ENCODE peak calls at places on chromosomes 1 and 21, in ten cellular contexts. One of them, this sample, is unnamed. For H3K36me3, the result is how much of the 10 kb centered on the place peaks cover.

GRCh38 chr21:39184050-39184980 is 1.1 kb upstream of the PSMG1 start:
- DNase-seq in CD8-positive, alpha-beta T cell: no peak
- DNase-seq in Panc1: no peak
- DNase-seq in tibial artery: no peak
- DNase-seq in NT2/D1: no peak
- DNase-seq in lower lobe of right lung: no peak
- DNase-seq in K562: no peak
- DNase-seq in cardiac muscle cell: no peak
- DNase-seq in GM06990: no peak
- DNase-seq in adrenal gland: no peak
- DNase-seq in this sample: no peak

GRCh38 chr1:187013582-187014200 is 184.9 kb downstream of the PLA2G4A start:
- DNase-seq in CD8-positive, alpha-beta T cell: no peak
- DNase-seq in Panc1: no peak
- DNase-seq in tibial artery: no peak
- DNase-seq in NT2/D1: no peak
- DNase-seq in lower lobe of right lung: no peak
- DNase-seq in K562: no peak
- DNase-seq in cardiac muscle cell: peak
- DNase-seq in GM06990: no peak
- DNase-seq in adrenal gland: no peak
- DNase-seq in this sample: no peak

GRCh38 chr1:234372011-234372757 is 1.1 kb upstream of the COA6 start:
- DNase-seq in CD8-positive, alpha-beta T cell: no peak
- DNase-seq in Panc1: no peak
- DNase-seq in tibial artery: no peak
- DNase-seq in NT2/D1: no peak
- DNase-seq in lower lobe of right lung: no peak
- DNase-seq in K562: no peak
- DNase-seq in cardiac muscle cell: peak
- DNase-seq in GM06990: no peak
- DNase-seq in adrenal gland: no peak
- DNase-seq in this sample: no peak

GRCh38 chr1:41622859-41623732 is 138.6 kb upstream of the EDN2 start:
- DNase-seq in CD8-positive, alpha-beta T cell: peak
- DNase-seq in Panc1: no peak
- DNase-seq in tibial artery: no peak
- DNase-seq in NT2/D1: no peak
- DNase-seq in lower lobe of right lung: no peak
- DNase-seq in K562: no peak
- DNase-seq in cardiac muscle cell: peak
- DNase-seq in GM06990: peak
- DNase-seq in adrenal gland: no peak
- DNase-seq in this sample: no peak

GRCh38 chr1:111750856-111751255 is 4.8 kb upstream of the DDX20 start:
- DNase-seq in CD8-positive, alpha-beta T cell: peak
- DNase-seq in Panc1: no peak
- DNase-seq in tibial artery: no peak
- DNase-seq in NT2/D1: no peak
- DNase-seq in lower lobe of right lung: no peak
- DNase-seq in K562: no peak
- DNase-seq in cardiac muscle cell: no peak
- DNase-seq in GM06990: no peak
- DNase-seq in adrenal gland: no peak
- DNase-seq in this sample: no peak

GRCh38 chr1:47677241-47677940 is 239.5 kb downstream of the FOXD2 start:
- DNase-seq in CD8-positive, alpha-beta T cell: no peak
- DNase-seq in Panc1: no peak
- DNase-seq in tibial artery: peak
- DNase-seq in NT2/D1: no peak
- DNase-seq in lower lobe of right lung: no peak
- DNase-seq in K562: no peak
- DNase-seq in cardiac muscle cell: no peak
- DNase-seq in GM06990: no peak
- DNase-seq in adrenal gland: peak
- DNase-seq in this sample: no peak

GRCh38 chr1:116008651-116009380 is 32.5 kb downstream of the SLC22A15 start:
- DNase-seq in CD8-positive, alpha-beta T cell: no peak
- DNase-seq in Panc1: no peak
- DNase-seq in tibial artery: no peak
- DNase-seq in NT2/D1: no peak
- DNase-seq in lower lobe of right lung: no peak
- DNase-seq in K562: no peak
- DNase-seq in cardiac muscle cell: no peak
- DNase-seq in GM06990: no peak
- DNase-seq in adrenal gland: no peak
- DNase-seq in this sample: no peak

GRCh38 chr1:11150326-11150725 is 38.8 kb upstream of the ANGPTL7 start:
- DNase-seq in CD8-positive, alpha-beta T cell: no peak
- DNase-seq in Panc1: no peak
- DNase-seq in tibial artery: no peak
- DNase-seq in NT2/D1: no peak
- DNase-seq in lower lobe of right lung: no peak
- DNase-seq in K562: no peak
- DNase-seq in cardiac muscle cell: peak
- DNase-seq in GM06990: no peak
- DNase-seq in adrenal gland: no peak
- DNase-seq in this sample: no peak

GRCh38 chr1:100076319-100076718 is 56.4 kb downstream of the SASS6 start:
- DNase-seq in CD8-positive, alpha-beta T cell: no peak
- DNase-seq in Panc1: no peak
- DNase-seq in tibial artery: no peak
- DNase-seq in NT2/D1: no peak
- DNase-seq in lower lobe of right lung: no peak
- DNase-seq in K562: no peak
- DNase-seq in cardiac muscle cell: no peak
- DNase-seq in GM06990: no peak
- DNase-seq in adrenal gland: no peak
- DNase-seq in this sample: no peak

GRCh38 chr1:100074604-100075395 is 57.9 kb downstream of the SASS6 start:
- DNase-seq in CD8-positive, alpha-beta T cell: no peak
- DNase-seq in Panc1: no peak
- DNase-seq in tibial artery: no peak
- DNase-seq in NT2/D1: no peak
- DNase-seq in lower lobe of right lung: no peak
- DNase-seq in K562: no peak
- DNase-seq in cardiac muscle cell: peak
- DNase-seq in GM06990: no peak
- DNase-seq in adrenal gland: no peak
- DNase-seq in this sample: no peak

GRCh38 chr1:100077525-100077924 is 55.2 kb downstream of the SASS6 start:
- DNase-seq in CD8-positive, alpha-beta T cell: no peak
- DNase-seq in Panc1: no peak
- DNase-seq in tibial artery: no peak
- DNase-seq in NT2/D1: no peak
- DNase-seq in lower lobe of right lung: no peak
- DNase-seq in K562: no peak
- DNase-seq in cardiac muscle cell: peak
- DNase-seq in GM06990: peak
- DNase-seq in adrenal gland: no peak
- DNase-seq in this sample: no peak

GRCh38 chr1:100076744-100077143 is 56.0 kb downstream of the SASS6 start:
- DNase-seq in CD8-positive, alpha-beta T cell: no peak
- DNase-seq in Panc1: no peak
- DNase-seq in tibial artery: no peak
- DNase-seq in NT2/D1: no peak
- DNase-seq in lower lobe of right lung: no peak
- DNase-seq in K562: no peak
- DNase-seq in cardiac muscle cell: no peak
- DNase-seq in GM06990: peak
- DNase-seq in adrenal gland: no peak
- DNase-seq in this sample: no peak

GRCh38 chr1:100075773-100076172 is 57.0 kb downstream of the SASS6 start:
- DNase-seq in CD8-positive, alpha-beta T cell: no peak
- DNase-seq in Panc1: no peak
- DNase-seq in tibial artery: no peak
- DNase-seq in NT2/D1: no peak
- DNase-seq in lower lobe of right lung: no peak
- DNase-seq in K562: no peak
- DNase-seq in cardiac muscle cell: peak
- DNase-seq in GM06990: peak
- DNase-seq in adrenal gland: no peak
- DNase-seq in this sample: no peak
- H3K36me3 ChIP-seq in CD8-positive, alpha-beta T cell: under half
- H3K36me3 ChIP-seq in Panc1: under half
- H3K36me3 ChIP-seq in tibial artery: half or more
- H3K36me3 ChIP-seq in NT2/D1: half or more
- H3K36me3 ChIP-seq in lower lobe of right lung: half or more
- H3K36me3 ChIP-seq in K562: half or more
- H3K36me3 ChIP-seq in cardiac muscle cell: under half
- H3K36me3 ChIP-seq in GM06990: under half
- H3K36me3 ChIP-seq in adrenal gland: under half
- H3K36me3 ChIP-seq in this sample: under half

GRCh38 chr1:97919568-97920261 is 1.1 kb downstream of the DPYD start:
- DNase-seq in CD8-positive, alpha-beta T cell: no peak
- DNase-seq in Panc1: no peak
- DNase-seq in tibial artery: no peak
- DNase-seq in NT2/D1: no peak
- DNase-seq in lower lobe of right lung: no peak
- DNase-seq in K562: no peak
- DNase-seq in cardiac muscle cell: peak
- DNase-seq in GM06990: no peak
- DNase-seq in adrenal gland: no peak
- DNase-seq in this sample: no peak
- H3K4me3 ChIP-seq in CD8-positive, alpha-beta T cell: peak
- H3K4me3 ChIP-seq in Panc1: peak
- H3K4me3 ChIP-seq in tibial artery: peak
- H3K4me3 ChIP-seq in NT2/D1: peak
- H3K4me3 ChIP-seq in lower lobe of right lung: peak
- H3K4me3 ChIP-seq in K562: no peak
- H3K4me3 ChIP-seq in cardiac muscle cell: peak
- H3K4me3 ChIP-seq in GM06990: peak
- H3K4me3 ChIP-seq in adrenal gland: peak
- H3K4me3 ChIP-seq in this sample: peak

GRCh38 chr1:38336308-38336707 is 289.7 kb upstream of the POU3F1 start:
- DNase-seq in CD8-positive, alpha-beta T cell: no peak
- DNase-seq in Panc1: no peak
- DNase-seq in tibial artery: no peak
- DNase-seq in NT2/D1: no peak
- DNase-seq in lower lobe of right lung: no peak
- DNase-seq in K562: no peak
- DNase-seq in cardiac muscle cell: no peak
- DNase-seq in GM06990: no peak
- DNase-seq in adrenal gland: no peak
- DNase-seq in this sample: no peak

GRCh38 chr1:38337711-38338110 is 291.1 kb upstream of the POU3F1 start:
- DNase-seq in CD8-positive, alpha-beta T cell: no peak
- DNase-seq in Panc1: no peak
- DNase-seq in tibial artery: no peak
- DNase-seq in NT2/D1: no peak
- DNase-seq in lower lobe of right lung: no peak
- DNase-seq in K562: no peak
- DNase-seq in cardiac muscle cell: no peak
- DNase-seq in GM06990: no peak
- DNase-seq in adrenal gland: no peak
- DNase-seq in this sample: no peak

GRCh38 chr1:38332649-38333310 is 286.2 kb upstream of the POU3F1 start:
- DNase-seq in CD8-positive, alpha-beta T cell: no peak
- DNase-seq in Panc1: no peak
- DNase-seq in tibial artery: no peak
- DNase-seq in NT2/D1: no peak
- DNase-seq in lower lobe of right lung: no peak
- DNase-seq in K562: no peak
- DNase-seq in cardiac muscle cell: no peak
- DNase-seq in GM06990: no peak
- DNase-seq in adrenal gland: no peak
- DNase-seq in this sample: no peak

GRCh38 chr1:38336961-38337360 is 290.4 kb upstream of the POU3F1 start:
- DNase-seq in CD8-positive, alpha-beta T cell: no peak
- DNase-seq in Panc1: no peak
- DNase-seq in tibial artery: no peak
- DNase-seq in NT2/D1: no peak
- DNase-seq in lower lobe of right lung: no peak
- DNase-seq in K562: no peak
- DNase-seq in cardiac muscle cell: no peak
- DNase-seq in GM06990: no peak
- DNase-seq in adrenal gland: no peak
- DNase-seq in this sample: no peak

DNA sequence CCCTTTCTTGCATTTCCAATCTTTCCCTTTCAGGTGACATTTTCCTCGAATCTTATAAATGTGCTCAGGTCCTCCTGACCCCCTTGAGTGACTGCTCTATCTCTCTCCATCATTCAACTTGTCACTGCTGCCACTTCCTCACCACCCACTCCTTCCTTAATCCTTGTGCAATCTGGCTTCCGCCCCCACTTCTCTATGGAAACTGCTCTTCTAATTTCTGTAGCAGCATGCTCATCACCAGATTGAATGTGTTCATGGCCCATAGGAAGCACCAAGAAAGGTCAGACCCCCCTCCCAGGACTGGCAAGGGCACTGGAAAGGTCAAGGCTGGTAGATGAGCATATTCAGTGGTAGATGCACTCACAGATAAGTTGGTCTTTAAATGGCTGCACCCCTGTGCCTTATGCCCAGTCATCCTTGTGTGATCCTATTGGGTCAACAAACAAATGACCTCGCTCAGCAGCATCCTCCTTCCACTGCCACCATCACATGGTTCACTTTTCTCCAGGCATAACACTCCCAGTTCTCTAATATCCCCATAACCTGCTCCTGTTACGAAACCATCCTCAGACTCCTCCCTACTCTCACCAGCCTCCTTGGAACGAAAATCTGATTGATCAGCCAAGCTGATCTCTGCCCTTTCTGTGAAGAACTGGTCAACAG is 288.5 kb upstream of the POU3F1 start:
- DNase-seq in CD8-positive, alpha-beta T cell: no peak
- DNase-seq in Panc1: no peak
- DNase-seq in tibial artery: no peak
- DNase-seq in NT2/D1: no peak
- DNase-seq in lower lobe of right lung: no peak
- DNase-seq in K562: peak
- DNase-seq in cardiac muscle cell: no peak
- DNase-seq in GM06990: no peak
- DNase-seq in adrenal gland: no peak
- DNase-seq in this sample: no peak
- H3K36me3 ChIP-seq in CD8-positive, alpha-beta T cell: under half
- H3K36me3 ChIP-seq in Panc1: under half
- H3K36me3 ChIP-seq in tibial artery: under half
- H3K36me3 ChIP-seq in NT2/D1: under half
- H3K36me3 ChIP-seq in lower lobe of right lung: under half
- H3K36me3 ChIP-seq in K562: under half
- H3K36me3 ChIP-seq in cardiac muscle cell: under half
- H3K36me3 ChIP-seq in GM06990: under half
- H3K36me3 ChIP-seq in adrenal gland: under half
- H3K36me3 ChIP-seq in this sample: under half

GRCh38 chr1:65062339-65062738 is 85.7 kb upstream of the AK4 start:
- DNase-seq in CD8-positive, alpha-beta T cell: no peak
- DNase-seq in Panc1: no peak
- DNase-seq in tibial artery: no peak
- DNase-seq in NT2/D1: no peak
- DNase-seq in lower lobe of right lung: no peak
- DNase-seq in K562: no peak
- DNase-seq in cardiac muscle cell: no peak
- DNase-seq in GM06990: no peak
- DNase-seq in adrenal gland: no peak
- DNase-seq in this sample: no peak

GRCh38 chr1:65056866-65057265 is 90.5 kb upstream of the JAK1 start:
- DNase-seq in CD8-positive, alpha-beta T cell: no peak
- DNase-seq in Panc1: no peak
- DNase-seq in tibial artery: no peak
- DNase-seq in NT2/D1: no peak
- DNase-seq in lower lobe of right lung: no peak
- DNase-seq in K562: no peak
- DNase-seq in cardiac muscle cell: no peak
- DNase-seq in GM06990: no peak
- DNase-seq in adrenal gland: no peak
- DNase-seq in this sample: no peak

GRCh38 chr1:65056234-65056633 is 89.9 kb upstream of the JAK1 start:
- DNase-seq in CD8-positive, alpha-beta T cell: no peak
- DNase-seq in Panc1: no peak
- DNase-seq in tibial artery: no peak
- DNase-seq in NT2/D1: no peak
- DNase-seq in lower lobe of right lung: no peak
- DNase-seq in K562: no peak
- DNase-seq in cardiac muscle cell: no peak
- DNase-seq in GM06990: no peak
- DNase-seq in adrenal gland: no peak
- DNase-seq in this sample: no peak

GRCh38 chr1:65063025-65063424 is 85.0 kb upstream of the AK4 start:
- DNase-seq in CD8-positive, alpha-beta T cell: no peak
- DNase-seq in Panc1: no peak
- DNase-seq in tibial artery: no peak
- DNase-seq in NT2/D1: no peak
- DNase-seq in lower lobe of right lung: no peak
- DNase-seq in K562: no peak
- DNase-seq in cardiac muscle cell: no peak
- DNase-seq in GM06990: no peak
- DNase-seq in adrenal gland: no peak
- DNase-seq in this sample: no peak

DNA sequence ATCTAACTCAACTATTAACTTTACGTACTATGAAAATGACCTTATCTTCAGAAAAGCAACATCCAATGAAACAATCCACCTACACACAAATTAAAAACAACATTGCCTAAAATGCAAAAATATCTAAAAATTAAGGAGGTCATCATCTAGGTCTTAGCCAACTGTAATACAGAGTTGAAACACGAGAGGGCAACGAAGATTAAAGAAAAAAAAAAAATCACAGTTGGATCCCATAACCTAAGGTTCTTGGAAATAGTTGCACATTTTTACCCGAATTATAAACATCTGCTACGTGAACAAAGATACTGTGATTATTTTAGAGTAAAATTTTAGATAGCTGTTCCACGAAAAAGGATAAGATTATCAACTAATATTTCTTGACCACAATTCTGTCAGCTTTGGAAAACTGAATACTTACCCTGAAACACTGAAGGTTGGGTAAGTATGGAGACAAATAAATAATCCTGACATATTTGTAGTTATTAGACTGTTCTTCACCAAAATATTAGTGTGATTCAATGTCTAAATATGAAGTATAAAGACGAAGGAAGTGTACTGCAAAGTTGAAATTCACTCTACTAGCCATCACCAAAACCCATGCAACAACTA is 88.0 kb upstream of the AK4 start:
- DNase-seq in CD8-positive, alpha-beta T cell: no peak
- DNase-seq in Panc1: no peak
- DNase-seq in tibial artery: no peak
- DNase-seq in NT2/D1: no peak
- DNase-seq in lower lobe of right lung: no peak
- DNase-seq in K562: peak
- DNase-seq in cardiac muscle cell: peak
- DNase-seq in GM06990: no peak
- DNase-seq in adrenal gland: no peak
- DNase-seq in this sample: no peak
- H3K4me3 ChIP-seq in CD8-positive, alpha-beta T cell: no peak
- H3K4me3 ChIP-seq in Panc1: no peak
- H3K4me3 ChIP-seq in tibial artery: no peak
- H3K4me3 ChIP-seq in NT2/D1: no peak
- H3K4me3 ChIP-seq in lower lobe of right lung: no peak
- H3K4me3 ChIP-seq in K562: no peak
- H3K4me3 ChIP-seq in cardiac muscle cell: no peak
- H3K4me3 ChIP-seq in GM06990: no peak
- H3K4me3 ChIP-seq in adrenal gland: no peak
- H3K4me3 ChIP-seq in this sample: no peak